ENCODE peak calls at places on chromosomes 6 and 20, in ten cellular contexts. G is NAMALWA; A is effector CD8-positive, alpha-beta T cell; F is CD8-positive, alpha-beta T cell; B is left ventricle myocardium inferior; N is heart right ventricle; U is Kasumi-1; V is nephron progenitor cell; R is cardiac fibroblast; H is stimulated activated CD8-positive, alpha-beta memory T cell treated with anti-CD3 and anti-CD28 coated beads, Interleukin-15, amount 100 ng/mL, for 4 hours. E is an unnamed sample.

GRCh38 chr20:20076297-20077065 is 24.1 kb downstream of the CFAP61 start:
- DNase-seq in G (no peak), A (no peak), F (no peak), B (no peak), N (no peak), U (no peak), V (no peak), R (peak), H (no peak), E (no peak)

GRCh38 chr20:48667889-48668413 is 159.8 kb downstream of the PREX1 start:
- DNase-seq in G (no peak), A (no peak), F (no peak), B (no peak), N (no peak), U (no peak), V (no peak), R (peak), H (no peak), E (no peak)

GRCh38 chr6:25709761-25710160 is 44.8 kb upstream of the SLC17A4 start:
- DNase-seq in G (no peak), A (no peak), F (no peak), B (no peak), N (no peak), U (no peak), V (no peak), R (no peak), H (no peak), E (no peak)

GRCh38 chr20:40251284-40251932 is 437.6 kb downstream of the MAFB start:
- DNase-seq in G (peak), A (no peak), F (no peak), B (no peak), N (no peak), U (peak), V (peak), R (peak), H (no peak), E (no peak)

GRCh38 chr6:279630-280029 is 12.7 kb upstream of the DUSP22 start:
- DNase-seq in G (no peak), A (no peak), F (no peak), B (no peak), N (no peak), U (no peak), V (no peak), R (no peak), H (no peak), E (no peak)

GRCh38 chr6:225121-225721 is 67.1 kb upstream of the DUSP22 start:
- DNase-seq in G (no peak), A (no peak), F (peak), B (no peak), N (no peak), U (peak), V (no peak), R (peak), H (peak), E (peak)

GRCh38 chr6:104606361-104606760 is 253.4 kb downstream of the HACE1 start:
- DNase-seq in G (no peak), A (no peak), F (no peak), B (no peak), N (no peak), U (no peak), V (no peak), R (no peak), H (no peak), E (no peak)

GRCh38 chr6:158559338-158559894 is 475 bp upstream of the TMEM181 start:
- DNase-seq in G (peak), A (no peak), F (no peak), B (no peak), N (no peak), U (no peak), V (no peak), R (no peak), H (no peak), E (no peak)

GRCh38 chr6:167469101-167469500 is 144.2 kb downstream of the TTLL2 start:
- DNase-seq in G (no peak), A (no peak), F (no peak), B (no peak), N (no peak), U (no peak), V (no peak), R (no peak), H (no peak), E (no peak)

GRCh38 chr20:2796011-2796660 is 4.3 kb downstream of the CPXM1 start:
- DNase-seq in G (no peak), A (no peak), F (no peak), B (no peak), N (no peak), U (no peak), V (no peak), R (no peak), H (no peak), E (no peak)

GRCh38 chr20:19975901-19976300 is 41.3 kb upstream of the NAA20 start:
- DNase-seq in G (no peak), A (no peak), F (no peak), B (no peak), N (no peak), U (no peak), V (no peak), R (peak), H (no peak), E (no peak)

GRCh38 chr6:157551041-157551832 is 170.2 kb downstream of the ZDHHC14 start:
- DNase-seq in G (no peak), A (no peak), F (no peak), B (no peak), N (no peak), U (no peak), V (no peak), R (no peak), H (no peak), E (no peak)